ENCODE peak calls at places on chromosomes 1 and 21, in seven cellular contexts. N is LoVo, I is amygdala, J is left ventricle myocardium inferior, C is midbrain, X is astrocyte of the hippocampus, U is NCI-H2171 treated with DMSO at 0.1 percent for 48 hours. R is an unnamed sample.

GRCh38 chr21:15208787-15209186 is 144.0 kb upstream of the NRIP1 start:
- DNase-seq in N (no peak), I (no peak), J (no peak), C (no peak), X (no peak), U (no peak), R (no peak)

GRCh38 chr21:35303085-35303484 is 254.0 kb upstream of the RUNX1 start:
- DNase-seq in N (peak; percentile 52), I (no peak), J (no peak), C (no peak), X (peak; percentile 70), U (no peak), R (peak; percentile 51)

GRCh38 chr1:182309631-182310351 is 81.8 kb downstream of the GLUL start:
- DNase-seq in N (no peak), I (no peak), J (no peak), C (no peak), X (no peak), U (no peak), R (no peak)

GRCh38 chr1:98393719-98394118 is 267.8 kb upstream of the SNX7 start:
- DNase-seq in N (no peak), I (no peak), J (no peak), C (no peak), X (no peak), U (no peak), R (no peak)

GRCh38 chr1:66489146-66489545 is 44.8 kb upstream of the SGIP1 start:
- DNase-seq in N (no peak), I (no peak), J (no peak), C (no peak), X (no peak), U (no peak), R (no peak)

GRCh38 chr1:33615546-33615945 is 143.1 kb downstream of the ZSCAN20 start:
- DNase-seq in N (no peak), I (no peak), J (no peak), C (no peak), X (no peak), U (no peak), R (no peak)

GRCh38 chr1:109307363-109308021 is 681 bp upstream of the MYBPHL start:
- DNase-seq in N (no peak), I (no peak), J (peak; percentile 60), C (peak; percentile 46), X (no peak), U (peak; percentile 18), R (no peak)

GRCh38 chr21:26447932-26448331 is 125.2 kb downstream of the CYYR1 start:
- DNase-seq in N (no peak), I (no peak), J (no peak), C (no peak), X (no peak), U (no peak), R (no peak)

GRCh38 chr1:55224729-55225128 is 9.6 kb upstream of the USP24 start:
- DNase-seq in N (no peak), I (no peak), J (no peak), C (no peak), X (no peak), U (no peak), R (no peak)

GRCh38 chr1:47752048-47752451 is 245.1 kb downstream of the TRABD2B start:
- DNase-seq in N (no peak), I (no peak), J (no peak), C (peak; percentile 8), X (no peak), U (no peak), R (no peak)

R was measured in HCT116.